ENCODE peak calls at places on chromosomes 1 and 21, in ten cellular contexts. R, Q, Z, B, D, X, O, K, J and M are unnamed samples.

GRCh38 chr1:9020325-9020724 is 5.9 kb downstream of the SLC2A7 start:
- DNase-seq in R (no peak), Q (no peak), Z (no peak), B (no peak), D (no peak), X (no peak), O (no peak), K (no peak), J (no peak), M (no peak)

GRCh38 chr1:78918157-78918556 is 88.4 kb downstream of the ADGRL4 start:
- DNase-seq in R (no peak), Q (no peak), Z (no peak), B (no peak), D (no peak), X (no peak), O (no peak), K (no peak), J (no peak), M (no peak)

GRCh38 chr21:15604424-15604823 is 125.4 kb upstream of the USP25 start:
- DNase-seq in R (no peak), Q (no peak), Z (peak; percentile 3), B (no peak), D (no peak), X (no peak), O (no peak), K (no peak), J (no peak), M (no peak)

GRCh38 chr1:40980453-40981121 is 1.1 kb downstream of the CTPS1 start:
- DNase-seq in R (peak; percentile 18), Q (peak; percentile 78), Z (peak; percentile 28), B (peak; percentile 31), D (peak; percentile 56), X (no peak), O (peak; percentile 27), K (no peak), J (no peak), M (peak; percentile 40)

GRCh38 chr1:10986525-10986890 is 25.9 kb upstream of the TARDBP start:
- DNase-seq in R (no peak), Q (no peak), Z (no peak), B (no peak), D (no peak), X (no peak), O (no peak), K (no peak), J (no peak), M (no peak)

GRCh38 chr21:34020005-34020847 is 53.2 kb upstream of the MRPS6 start:
- DNase-seq in R (no peak), Q (no peak), Z (no peak), B (no peak), D (no peak), X (no peak), O (no peak), K (peak; percentile 99), J (no peak), M (peak; percentile 21)

GRCh38 chr1:4225091-4225490 is 325.0 kb upstream of the C1orf174 start:
- DNase-seq in R (no peak), Q (no peak), Z (no peak), B (no peak), D (no peak), X (no peak), O (no peak), K (no peak), J (no peak), M (no peak)

GRCh38 chr1:226126824-226127591 is 59.5 kb downstream of the ACBD3 start:
- DNase-seq in R (no peak), Q (peak; percentile 61), Z (no peak), B (no peak), D (no peak), X (no peak), O (no peak), K (no peak), J (no peak), M (no peak)

GRCh38 chr1:36223373-36223995 is 759 bp upstream of the THRAP3 start:
- DNase-seq in R (peak; percentile 10), Q (no peak), Z (no peak), B (peak; percentile 6), D (peak; percentile 51), X (no peak), O (peak; percentile 44), K (no peak), J (no peak), M (peak; percentile 76)

GRCh38 chr1:235657747-235658526 is 8.4 kb upstream of the GNG4 start:
- DNase-seq in R (no peak), Q (no peak), Z (no peak), B (no peak), D (no peak), X (no peak), O (no peak), K (no peak), J (no peak), M (no peak)

GRCh38 chr1:11823366-11824137 is 17.6 kb downstream of the CLCN6 start:
- DNase-seq in R (no peak), Q (peak; percentile 20), Z (no peak), B (no peak), D (no peak), X (no peak), O (no peak), K (no peak), J (no peak), M (no peak)

GRCh38 chr1:90579212-90579802 is 137.8 kb downstream of the BARHL2 start:
- DNase-seq in R (no peak), Q (no peak), Z (peak; percentile 46), B (no peak), D (no peak), X (no peak), O (peak; percentile 59), K (peak; percentile 29), J (no peak), M (peak; percentile 55)

GRCh38 chr21:44458971-44459711 is 3.8 kb downstream of the LRRC3 start:
- DNase-seq in R (no peak), Q (peak; percentile 71), Z (no peak), B (no peak), D (no peak), X (no peak), O (no peak), K (no peak), J (no peak), M (no peak)

GRCh38 chr21:32807717-32808380 is 36.3 kb upstream of the PAXBP1 start:
- DNase-seq in R (no peak), Q (no peak), Z (no peak), B (no peak), D (no peak), X (no peak), O (peak; percentile 37), K (no peak), J (no peak), M (no peak)

GRCh38 chr1:234933031-234933430 is 195.6 kb downstream of the TOMM20 start:
- DNase-seq in R (no peak), Q (no peak), Z (no peak), B (no peak), D (no peak), X (no peak), O (no peak), K (no peak), J (no peak), M (no peak)

GRCh38 chr1:160085686-160086089 is 4.3 kb downstream of the KCNJ9 start:
- DNase-seq in R (peak; percentile 65), Q (peak; percentile 96), Z (peak; percentile 92), B (peak; percentile 63), D (peak; percentile 79), X (peak; percentile 79), O (peak; percentile 92), K (peak; percentile 88), J (peak; percentile 54), M (peak; percentile 92)